ENCODE peak calls at places on chromosomes 6 and 20, in four cellular contexts. Q is Peyer's patch, A is mucosa of descending colon, F is IMR-90. R is an unnamed sample.

GRCh38 chr6:390914-391558 is 516 bp upstream of the IRF4 start:
- DNase-seq in A (no peak), F (no peak), Q (no peak), R (no peak)

GRCh38 chr20:1341561-1342265 is 12.8 kb upstream of the SDCBP2 start:
- DNase-seq in A (no peak), Q (no peak), F (peak; percentile 80), R (no peak)

GRCh38 chr6:169977434-169978265 is 226.2 kb downstream of the ERMARD start:
- DNase-seq in F (no peak), A (no peak), Q (no peak), R (no peak)

GRCh38 chr6:35080821-35081425 is 60.2 kb downstream of the TCP11 start:
- DNase-seq in Q (peak; percentile 42), F (no peak), A (peak; percentile 46), R (no peak)

GRCh38 chr20:16701296-16701695 is 28.5 kb upstream of the SNRPB2 start:
- DNase-seq in Q (no peak), A (no peak), F (no peak), R (no peak)

GRCh38 chr6:116945809-116946208 is 68.8 kb downstream of the RFX6 start:
- DNase-seq in A (no peak), F (no peak), Q (no peak), R (no peak)

GRCh38 chr20:48340915-48341314 is 486.9 kb downstream of the PREX1 start:
- DNase-seq in Q (no peak), A (no peak), F (no peak), R (no peak)

GRCh38 chr6:3015144-3015543 is 15.4 kb downstream of the NQO2 start:
- DNase-seq in F (no peak), Q (no peak), A (no peak), R (no peak)

GRCh38 chr20:20211988-20212518 is 155.9 kb upstream of the INSM1 start:
- DNase-seq in A (no peak), F (no peak), Q (no peak), R (no peak)

GRCh38 chr20:19301843-19302242 is 89.4 kb downstream of the SLC24A3 start:
- DNase-seq in A (no peak), Q (no peak), F (no peak), R (no peak)

GRCh38 chr6:40473026-40473425 is 114.1 kb downstream of the LRFN2 start:
- DNase-seq in A (no peak), Q (no peak), F (no peak), R (no peak)

GRCh38 chr6:90184334-90185298 is 112.0 kb downstream of the BACH2 start:
- DNase-seq in Q (no peak), F (peak; percentile 73), A (no peak), R (peak; percentile 89)

GRCh38 chr6:30752164-30752927 is 8.0 kb upstream of the IER3 start:
- DNase-seq in A (peak; percentile 91), Q (peak; percentile 64), F (peak; percentile 100), R (peak; percentile 97)

GRCh38 chr20:21554985-21555384 is 41.1 kb upstream of the NKX2-2 start:
- DNase-seq in A (no peak), Q (no peak), F (no peak), R (no peak)

GRCh38 chr20:53171065-53171464 is 198.9 kb downstream of the TSHZ2 start:
- DNase-seq in F (no peak), Q (no peak), A (no peak), R (no peak)

GRCh38 chr6:136067731-136068341 is 182.3 kb downstream of the MTFR2 start:
- DNase-seq in F (peak; percentile 39), Q (no peak), A (no peak), R (peak; percentile 99)

DNA sequence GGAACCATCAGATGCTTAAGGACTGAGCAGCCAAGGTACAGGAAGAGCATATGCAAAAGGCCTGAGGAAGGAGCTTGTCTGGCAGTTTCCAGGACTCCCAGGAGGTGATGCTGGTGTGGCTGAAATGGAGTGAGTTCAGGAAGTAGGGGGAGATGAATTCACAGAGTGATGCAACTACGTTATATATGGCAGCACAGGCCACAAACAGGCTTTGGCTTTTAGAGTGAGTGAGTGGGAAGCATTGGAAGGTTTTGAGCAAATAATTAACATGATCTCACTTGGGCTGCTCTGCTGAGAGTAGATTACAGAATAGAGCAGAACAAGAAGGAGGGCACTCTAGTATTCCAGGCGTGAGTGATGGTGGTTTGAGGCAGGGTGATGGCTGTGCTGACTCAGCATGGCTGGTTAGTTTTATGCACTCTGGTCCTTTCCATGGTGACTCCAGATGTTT is 6.5 kb downstream of the BTN2A2 start:
- DNase-seq in Q (no peak), F (no peak), A (no peak), R (no peak)
- TF ChIP-seq CTCF in Q (no peak), F (no peak), A (no peak), R (no peak)

DNA sequence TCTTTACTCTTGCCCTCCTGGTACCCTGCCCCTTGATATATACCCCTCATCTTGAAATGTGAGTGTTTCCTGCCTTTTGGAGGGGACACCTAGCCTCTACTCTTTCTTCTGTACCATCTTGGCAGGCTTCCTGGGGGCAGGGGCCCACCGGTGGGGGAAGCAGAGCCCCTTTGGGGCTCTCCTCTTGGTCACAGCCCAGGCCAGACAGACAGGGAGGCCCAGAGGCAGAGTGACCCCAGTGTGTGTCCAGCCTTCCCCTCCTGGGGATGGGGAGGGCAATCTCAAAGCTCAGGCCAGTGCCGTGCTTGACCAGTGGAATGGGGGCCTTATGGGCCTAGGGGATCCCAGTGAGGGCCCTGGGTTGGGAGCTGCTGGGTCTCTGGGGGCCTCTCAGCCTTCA is 3.6 kb downstream of the ADAM33 start:
- DNase-seq in F (no peak), A (no peak), Q (no peak), R (no peak)
- H3K4me3 ChIP-seq in F (no peak overlapping the region), A (no peak overlapping the region), Q (no peak overlapping the region), R (no peak overlapping the region)

DNA sequence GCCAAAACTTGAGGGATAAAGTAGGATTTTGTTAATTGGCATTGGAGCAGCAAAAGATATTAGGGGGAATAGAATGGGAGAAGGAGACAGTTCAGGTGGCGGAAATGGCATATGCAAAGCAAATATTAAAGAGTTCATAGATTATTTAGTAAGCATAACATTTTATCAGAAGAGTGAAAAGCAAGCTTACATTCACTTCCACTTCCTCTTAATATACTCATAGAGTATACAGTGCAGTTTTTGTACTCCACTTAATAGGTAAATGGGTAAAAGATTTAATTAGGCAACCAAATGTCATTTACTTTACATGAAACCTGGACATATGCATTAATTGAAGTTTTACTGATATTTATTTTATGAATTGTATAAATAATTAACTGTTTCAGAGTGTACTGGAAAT is 398.3 kb upstream of the GJE1 start:
- DNase-seq in A (no peak), F (no peak), Q (no peak), R (no peak)
- TF ChIP-seq CTCF in A (no peak), F (no peak), Q (no peak), R (no peak)

DNA sequence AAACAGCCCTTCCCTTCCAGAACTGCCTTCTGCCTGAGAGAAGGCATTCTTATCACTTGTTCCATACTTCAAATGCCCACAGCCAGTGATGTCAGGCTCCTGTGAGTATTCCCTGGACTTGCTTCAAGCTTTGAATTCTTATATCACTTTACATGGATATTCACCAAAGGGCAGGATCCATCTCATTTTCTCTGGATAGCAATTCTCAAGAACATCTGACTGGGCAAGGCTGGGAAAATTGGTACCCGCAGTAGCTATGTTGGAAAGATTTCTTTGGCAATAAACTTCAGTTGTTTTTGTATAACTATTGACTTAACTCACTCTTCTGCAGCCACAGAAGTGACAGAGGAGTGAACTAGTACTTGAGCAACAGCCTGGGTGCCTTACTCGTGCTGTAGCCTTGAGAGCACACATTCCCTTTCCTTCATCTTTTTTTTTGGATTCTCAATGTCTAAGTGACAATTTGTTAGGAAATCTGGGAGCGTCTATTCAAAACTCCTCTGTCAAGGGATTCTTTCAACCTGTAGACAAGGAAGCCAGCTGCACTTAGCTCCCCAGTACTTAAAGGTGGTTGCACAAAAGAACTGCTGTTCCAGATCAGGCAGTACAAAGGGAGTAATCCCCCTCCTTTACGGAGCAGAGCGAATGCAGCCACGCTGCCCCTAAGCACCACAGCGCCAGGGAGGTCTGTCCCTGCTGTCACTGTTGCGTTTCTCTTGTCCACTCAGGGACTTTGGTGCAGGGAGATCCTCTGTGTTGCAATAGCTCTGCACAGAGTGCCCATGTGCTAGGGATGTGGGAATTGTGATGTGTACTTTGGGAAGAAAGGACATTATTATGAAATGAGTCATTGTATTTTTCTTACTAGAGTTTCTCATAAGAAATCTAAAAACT is 69.6 kb downstream of the JAG1 start:
- DNase-seq in A (no peak), F (peak; percentile 94), Q (no peak), R (peak; percentile 73)
- H3K4me3 ChIP-seq in A (no peak overlapping the region), F (no peak overlapping the region), Q (no peak overlapping the region), R (no peak overlapping the region)

DNA sequence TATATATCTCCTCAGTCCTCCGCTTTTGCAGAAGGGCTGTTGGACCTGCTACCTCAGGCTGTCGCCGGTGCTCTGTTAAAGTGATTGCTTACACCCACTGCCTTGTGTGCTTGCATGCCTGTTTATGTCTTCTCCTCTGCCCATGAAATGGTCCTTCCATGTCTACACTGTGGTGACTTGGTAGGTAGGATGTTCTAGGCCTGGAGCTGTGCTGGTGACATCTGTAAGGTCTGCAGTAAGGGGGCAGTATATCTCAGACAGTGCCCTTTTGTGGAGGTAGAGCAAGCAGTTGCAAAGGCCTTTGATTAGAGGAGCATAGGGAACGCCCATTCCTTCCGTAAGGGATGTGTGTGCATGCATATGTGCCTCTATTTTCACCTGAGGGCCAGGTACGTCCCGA is 40.3 kb downstream of the VAPB start:
- DNase-seq in F (no peak), Q (no peak), A (no peak), R (no peak)
- TF ChIP-seq CTCF in F (no peak), Q (no peak), A (no peak), R (no peak)

GRCh38 chr6:28553986-28554881 is 28.6 kb downstream of the GPX5 start:
- DNase-seq in F (no peak), A (no peak), Q (no peak), R (no peak)
- H3K4me3 ChIP-seq in F (no peak overlapping the region), A (no peak overlapping the region), Q (no peak overlapping the region), R (peak overlapping the region; percentile 65)